ENCODE peak calls at places on chromosomes 16 and 17, in four cellular contexts. I, C, O and K are unnamed samples.

GRCh38 chr16:12500771-12501170 is 302.9 kb downstream of the CPPED1 start:
- DNase-seq in I (no peak), C (peak; percentile 4), O (no peak), K (no peak)

GRCh38 chr16:4327782-4328579 is 12.1 kb downstream of the GLIS2 start:
- DNase-seq in I (peak; percentile 90), C (peak; percentile 66), O (peak; percentile 86), K (peak; percentile 69)

GRCh38 chr16:21083729-21084268 is 66.8 kb downstream of the DNAH3 start:
- DNase-seq in I (peak; percentile 76), C (peak; percentile 60), O (peak; percentile 68), K (peak; percentile 69)

GRCh38 chr16:28977703-28978641 is 3.4 kb downstream of the SPNS1 start:
- DNase-seq in I (no peak), C (no peak), O (no peak), K (no peak)

GRCh38 chr16:9823510-9823909 is 358.7 kb downstream of the GRIN2A start:
- DNase-seq in I (no peak), C (no peak), O (no peak), K (no peak)

GRCh38 chr16:76190480-76190879 is 86.7 kb upstream of the CNTNAP4 start:
- DNase-seq in I (no peak), C (no peak), O (no peak), K (no peak)

GRCh38 chr17:74415608-74416396 is 16.1 kb upstream of the GPRC5C start:
- DNase-seq in I (no peak), C (no peak), O (no peak), K (no peak)

GRCh38 chr17:81867123-81867951 is 3.8 kb downstream of the ARHGDIA start:
- DNase-seq in I (no peak), C (peak; percentile 42), O (no peak), K (peak; percentile 38)

GRCh38 chr16:68790130-68790761 is 53.1 kb upstream of the TANGO6 start:
- DNase-seq in I (no peak), C (no peak), O (no peak), K (no peak)

GRCh38 chr17:49822829-49823228 is 25.0 kb downstream of the TAC4 start:
- DNase-seq in I (no peak), C (no peak), O (no peak), K (no peak)

GRCh38 chr16:35823342-35823741 is 2363.9 kb downstream of the TP53TG3F start:
- DNase-seq in I (no peak), C (no peak), O (no peak), K (no peak)

GRCh38 chr16:69017036-69017783 is 88.2 kb upstream of the HAS3 start:
- DNase-seq in I (no peak), C (no peak), O (no peak), K (no peak)

GRCh38 chr17:43399839-43400328 is 1.1 kb downstream of the ARL4D start:
- DNase-seq in I (no peak), C (no peak), O (peak; percentile 65), K (no peak)

GRCh38 chr17:40491486-40491885 is 9.9 kb downstream of the TNS4 start:
- DNase-seq in I (no peak), C (no peak), O (no peak), K (no peak)

GRCh38 chr17:338442-339192 is 14.0 kb downstream of the RPH3AL start:
- DNase-seq in I (peak; percentile 65), C (no peak), O (no peak), K (no peak)

GRCh38 chr17:58318065-58318481 is 10.5 kb downstream of the TSPOAP1 start:
- DNase-seq in I (peak; percentile 49), C (no peak), O (peak; percentile 51), K (peak; percentile 19)

GRCh38 chr16:78562650-78563049 is 463.2 kb downstream of the WWOX start:
- DNase-seq in I (no peak), C (no peak), O (no peak), K (no peak)

GRCh38 chr17:81025756-81026155 is 9.2 kb upstream of the BAIAP2 start:
- DNase-seq in I (peak; percentile 66), C (no peak), O (no peak), K (no peak)

GRCh38 chr17:49815761-49816281 is 27.3 kb downstream of the KAT7 start:
- DNase-seq in I (no peak), C (no peak), O (no peak), K (no peak)